ENCODE peak calls at places on chromosomes 13 and 19, in five cellular contexts. One of them, this sample, is unnamed.

GRCh38 chr19:28218728-28219127 is 994.2 kb downstream of the UQCRFS1 start:
- DNase-seq in lower leg skin: no peak
- DNase-seq in pancreas: no peak
- DNase-seq in HFFc6: no peak
- DNase-seq in HFF-Myc: no peak
- DNase-seq in this sample: no peak

GRCh38 chr13:24208314-24208713 is 47.8 kb downstream of the SPATA13 start:
- DNase-seq in lower leg skin: no peak
- DNase-seq in pancreas: no peak
- DNase-seq in HFFc6: peak; percentile 80
- DNase-seq in HFF-Myc: peak; percentile 53
- DNase-seq in this sample: no peak

GRCh38 chr13:28707629-28708427 is 10.9 kb downstream of the SLC46A3 start:
- DNase-seq in lower leg skin: no peak
- DNase-seq in pancreas: peak; percentile 32
- DNase-seq in HFFc6: peak; percentile 73
- DNase-seq in HFF-Myc: peak; percentile 87
- DNase-seq in this sample: no peak

GRCh38 chr13:32446220-32446619 is 18.3 kb upstream of the N4BP2L1 start:
- DNase-seq in lower leg skin: no peak
- DNase-seq in pancreas: no peak
- DNase-seq in HFFc6: no peak
- DNase-seq in HFF-Myc: no peak
- DNase-seq in this sample: no peak

GRCh38 chr19:3698386-3698950 is 1.8 kb downstream of the PIP5K1C start:
- DNase-seq in lower leg skin: peak; percentile 82
- DNase-seq in pancreas: no peak
- DNase-seq in HFFc6: peak; percentile 19
- DNase-seq in HFF-Myc: no peak
- DNase-seq in this sample: no peak

GRCh38 chr19:48152552-48152951 is 17.6 kb downstream of the LIG1 start:
- DNase-seq in lower leg skin: peak; percentile 90
- DNase-seq in pancreas: peak; percentile 72
- DNase-seq in HFFc6: peak; percentile 61
- DNase-seq in HFF-Myc: peak; percentile 31
- DNase-seq in this sample: no peak

GRCh38 chr19:17235618-17236413 is 9.8 kb downstream of the OCEL1 start:
- DNase-seq in lower leg skin: no peak
- DNase-seq in pancreas: peak; percentile 69
- DNase-seq in HFFc6: peak; percentile 75
- DNase-seq in HFF-Myc: no peak
- DNase-seq in this sample: peak; percentile 90

GRCh38 chr19:34253711-34254551 is 423 bp upstream of the GARRE1 start:
- DNase-seq in lower leg skin: peak; percentile 97
- DNase-seq in pancreas: peak; percentile 86
- DNase-seq in HFFc6: no peak
- DNase-seq in HFF-Myc: no peak
- DNase-seq in this sample: peak; percentile 91

GRCh38 chr13:113660066-113660465 is 2.1 kb upstream of the ATP4B start:
- DNase-seq in lower leg skin: no peak
- DNase-seq in pancreas: peak; percentile 1
- DNase-seq in HFFc6: no peak
- DNase-seq in HFF-Myc: no peak
- DNase-seq in this sample: no peak

GRCh38 chr19:38047048-38047435 is 140.0 kb downstream of the SIPA1L3 start:
- DNase-seq in lower leg skin: no peak
- DNase-seq in pancreas: no peak
- DNase-seq in HFFc6: no peak
- DNase-seq in HFF-Myc: no peak
- DNase-seq in this sample: no peak

GRCh38 chr13:42041017-42041683 is 7.3 kb upstream of the DGKH start:
- DNase-seq in lower leg skin: peak; percentile 90
- DNase-seq in pancreas: peak; percentile 33
- DNase-seq in HFFc6: peak; percentile 31
- DNase-seq in HFF-Myc: no peak
- DNase-seq in this sample: no peak

GRCh38 chr19:12656899-12657571 is 9.5 kb downstream of the MAN2B1 start:
- DNase-seq in lower leg skin: no peak
- DNase-seq in pancreas: peak; percentile 35
- DNase-seq in HFFc6: no peak
- DNase-seq in HFF-Myc: no peak
- DNase-seq in this sample: no peak

GRCh38 chr19:14467816-14468215 is 7.3 kb downstream of the PTGER1 start:
- DNase-seq in lower leg skin: no peak
- DNase-seq in pancreas: no peak
- DNase-seq in HFFc6: no peak
- DNase-seq in HFF-Myc: no peak
- DNase-seq in this sample: no peak

GRCh38 chr19:36225219-36225892 is 10.4 kb downstream of the ZNF146 start:
- DNase-seq in lower leg skin: no peak
- DNase-seq in pancreas: no peak
- DNase-seq in HFFc6: peak; percentile 39
- DNase-seq in HFF-Myc: peak; percentile 29
- DNase-seq in this sample: no peak

GRCh38 chr19:50050406-50051223 is 24.8 kb downstream of the ZNF473 start:
- DNase-seq in lower leg skin: peak; percentile 93
- DNase-seq in pancreas: peak; percentile 67
- DNase-seq in HFFc6: no peak
- DNase-seq in HFF-Myc: peak; percentile 45
- DNase-seq in this sample: peak; percentile 88

GRCh38 chr13:57878291-57878690 is 246.7 kb downstream of the PCDH17 start:
- DNase-seq in lower leg skin: no peak
- DNase-seq in pancreas: no peak
- DNase-seq in HFFc6: no peak
- DNase-seq in HFF-Myc: no peak
- DNase-seq in this sample: no peak

GRCh38 chr13:113245858-113246791 is 36.7 kb downstream of the CUL4A start:
- DNase-seq in lower leg skin: no peak
- DNase-seq in pancreas: no peak
- DNase-seq in HFFc6: no peak
- DNase-seq in HFF-Myc: no peak
- DNase-seq in this sample: no peak

GRCh38 chr19:6500837-6501739 is 1.0 kb downstream of the TUBB4A start:
- DNase-seq in lower leg skin: no peak
- DNase-seq in pancreas: no peak
- DNase-seq in HFFc6: no peak
- DNase-seq in HFF-Myc: no peak
- DNase-seq in this sample: no peak

GRCh38 chr19:43662487-43662886 is 7.5 kb downstream of the PLAUR start:
- DNase-seq in lower leg skin: no peak
- DNase-seq in pancreas: no peak
- DNase-seq in HFFc6: no peak
- DNase-seq in HFF-Myc: no peak
- DNase-seq in this sample: no peak

GRCh38 chr19:33460221-33460908 is 61.2 kb downstream of the PEPD start:
- DNase-seq in lower leg skin: peak; percentile 68
- DNase-seq in pancreas: no peak
- DNase-seq in HFFc6: no peak
- DNase-seq in HFF-Myc: no peak
- DNase-seq in this sample: peak; percentile 78

GRCh38 chr19:940591-941291 is 14.9 kb downstream of the ARID3A start:
- DNase-seq in lower leg skin: peak; percentile 95
- DNase-seq in pancreas: peak; percentile 92
- DNase-seq in HFFc6: no peak
- DNase-seq in HFF-Myc: no peak
- DNase-seq in this sample: no peak

GRCh38 chr19:48900477-48901452 is 653 bp downstream of the NUCB1 start:
- DNase-seq in lower leg skin: peak; percentile 89
- DNase-seq in pancreas: no peak
- DNase-seq in HFFc6: peak; percentile 26
- DNase-seq in HFF-Myc: no peak
- DNase-seq in this sample: no peak

GRCh38 chr13:44818428-44818827 is 170.8 kb downstream of the NUFIP1 start:
- DNase-seq in lower leg skin: no peak
- DNase-seq in pancreas: no peak
- DNase-seq in HFFc6: peak; percentile 13
- DNase-seq in HFF-Myc: no peak
- DNase-seq in this sample: no peak

GRCh38 chr19:10255358-10255757 is 3.3 kb downstream of the MRPL4 start:
- DNase-seq in lower leg skin: no peak
- DNase-seq in pancreas: no peak
- DNase-seq in HFFc6: no peak
- DNase-seq in HFF-Myc: no peak
- DNase-seq in this sample: no peak

GRCh38 chr19:3366761-3367571 is 583 bp downstream of the NFIC start:
- DNase-seq in lower leg skin: no peak
- DNase-seq in pancreas: peak; percentile 73
- DNase-seq in HFFc6: no peak
- DNase-seq in HFF-Myc: no peak
- DNase-seq in this sample: no peak

GRCh38 chr13:84834201-84834600 is 951.9 kb upstream of the SLITRK1 start:
- DNase-seq in lower leg skin: no peak
- DNase-seq in pancreas: no peak
- DNase-seq in HFFc6: peak; percentile 57
- DNase-seq in HFF-Myc: no peak
- DNase-seq in this sample: no peak

GRCh38 chr13:46232281-46232680 is 20.6 kb downstream of the LRRC63 start:
- DNase-seq in lower leg skin: no peak
- DNase-seq in pancreas: no peak
- DNase-seq in HFFc6: peak; percentile 13
- DNase-seq in HFF-Myc: no peak
- DNase-seq in this sample: no peak

GRCh38 chr13:85261757-85262346 is 537.4 kb downstream of the SLITRK6 start:
- DNase-seq in lower leg skin: no peak
- DNase-seq in pancreas: no peak
- DNase-seq in HFFc6: no peak
- DNase-seq in HFF-Myc: no peak
- DNase-seq in this sample: no peak

GRCh38 chr19:46717034-46717715 is at the start of gene PRKD2:
- DNase-seq in lower leg skin: peak; percentile 99
- DNase-seq in pancreas: peak; percentile 89
- DNase-seq in HFFc6: peak; percentile 76
- DNase-seq in HFF-Myc: no peak
- DNase-seq in this sample: peak; percentile 95

GRCh38 chr19:38079926-38080380 is 144.1 kb downstream of the DPF1 start:
- DNase-seq in lower leg skin: no peak
- DNase-seq in pancreas: peak; percentile 43
- DNase-seq in HFFc6: peak; percentile 91
- DNase-seq in HFF-Myc: peak; percentile 76
- DNase-seq in this sample: no peak

GRCh38 chr13:24217601-24218281 is 57.2 kb downstream of the SPATA13 start:
- DNase-seq in lower leg skin: no peak
- DNase-seq in pancreas: no peak
- DNase-seq in HFFc6: no peak
- DNase-seq in HFF-Myc: no peak
- DNase-seq in this sample: no peak

GRCh38 chr13:22648325-22648758 is 532.4 kb upstream of the SGCG start:
- DNase-seq in lower leg skin: no peak
- DNase-seq in pancreas: no peak
- DNase-seq in HFFc6: no peak
- DNase-seq in HFF-Myc: no peak
- DNase-seq in this sample: no peak

GRCh38 chr19:55516878-55517620 is 19.9 kb downstream of the SBK2 start:
- DNase-seq in lower leg skin: peak; percentile 99
- DNase-seq in pancreas: peak; percentile 96
- DNase-seq in HFFc6: peak; percentile 91
- DNase-seq in HFF-Myc: peak; percentile 58
- DNase-seq in this sample: peak; percentile 97

GRCh38 chr13:20359335-20359734 is 127.2 kb upstream of the GJB6 start:
- DNase-seq in lower leg skin: no peak
- DNase-seq in pancreas: no peak
- DNase-seq in HFFc6: peak; percentile 97
- DNase-seq in HFF-Myc: peak; percentile 93
- DNase-seq in this sample: no peak

GRCh38 chr13:81480634-81481033 is 1139.7 kb upstream of the SPRY2 start:
- DNase-seq in lower leg skin: no peak
- DNase-seq in pancreas: no peak
- DNase-seq in HFFc6: no peak
- DNase-seq in HFF-Myc: no peak
- DNase-seq in this sample: no peak
- TF ChIP-seq CTCF in lower leg skin: no peak
- TF ChIP-seq CTCF in pancreas: no peak
- TF ChIP-seq CTCF in HFFc6: no peak
- TF ChIP-seq CTCF in HFF-Myc: no peak
- TF ChIP-seq CTCF in this sample: peak; percentile 9

GRCh38 chr13:90883592-90883991 is 463.9 kb upstream of the MIR17HG start:
- DNase-seq in lower leg skin: no peak
- DNase-seq in pancreas: no peak
- DNase-seq in HFFc6: no peak
- DNase-seq in HFF-Myc: no peak
- DNase-seq in this sample: no peak
- TF ChIP-seq CTCF in lower leg skin: no peak
- TF ChIP-seq CTCF in pancreas: no peak
- TF ChIP-seq CTCF in HFFc6: no peak
- TF ChIP-seq CTCF in HFF-Myc: no peak
- TF ChIP-seq CTCF in this sample: peak; percentile 35

DNA sequence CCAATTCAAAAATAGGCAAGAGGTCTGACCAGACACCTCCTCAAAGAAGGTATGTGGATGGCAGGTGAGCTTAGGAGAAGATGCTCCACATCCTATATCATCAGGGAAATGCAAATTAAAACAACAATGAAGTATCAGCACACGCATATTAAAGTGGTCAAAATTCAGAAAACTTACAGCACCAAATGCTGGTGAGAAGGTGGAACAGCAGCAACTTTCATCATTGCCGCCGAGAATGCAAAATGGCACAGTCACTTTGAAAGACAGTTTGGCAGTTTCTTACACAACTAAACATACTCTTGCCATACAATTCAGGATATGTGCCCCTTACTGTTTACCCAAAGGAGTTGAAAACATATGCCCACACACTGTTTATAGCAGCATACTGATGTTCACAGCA is 22.4 kb downstream of the OR10H4 start:
- DNase-seq in lower leg skin: no peak
- DNase-seq in pancreas: no peak
- DNase-seq in HFFc6: no peak
- DNase-seq in HFF-Myc: no peak
- DNase-seq in this sample: no peak
- TF ChIP-seq CTCF in lower leg skin: no peak
- TF ChIP-seq CTCF in pancreas: no peak
- TF ChIP-seq CTCF in HFFc6: no peak
- TF ChIP-seq CTCF in HFF-Myc: no peak
- TF ChIP-seq CTCF in this sample: no peak

GRCh38 chr13:52899206-52899605 is 50.8 kb upstream of the PCDH8 start:
- DNase-seq in lower leg skin: no peak
- DNase-seq in pancreas: no peak
- DNase-seq in HFFc6: no peak
- DNase-seq in HFF-Myc: no peak
- DNase-seq in this sample: no peak
- TF ChIP-seq CTCF in lower leg skin: no peak
- TF ChIP-seq CTCF in pancreas: no peak
- TF ChIP-seq CTCF in HFFc6: no peak
- TF ChIP-seq CTCF in HFF-Myc: no peak
- TF ChIP-seq CTCF in this sample: no peak

GRCh38 chr19:53537523-53538377 is at the start of gene ZNF331:
- DNase-seq in lower leg skin: peak; percentile 96
- DNase-seq in pancreas: peak; percentile 85
- DNase-seq in HFFc6: peak; percentile 70
- DNase-seq in HFF-Myc: peak; percentile 24
- DNase-seq in this sample: peak; percentile 92
- TF ChIP-seq CTCF in lower leg skin: peak; percentile 46
- TF ChIP-seq CTCF in pancreas: no peak
- TF ChIP-seq CTCF in HFFc6: peak; percentile 39
- TF ChIP-seq CTCF in HFF-Myc: peak; percentile 6
- TF ChIP-seq CTCF in this sample: peak; percentile 35